ENCODE peak calls at places on chromosomes 7 and 10, in seven cellular contexts. One of them, this sample, is unnamed.

GRCh38 chr7:31116615-31117014 is 64.5 kb downstream of the ADCYAP1R1 start:
- DNase-seq in H1: no peak
- DNase-seq in K562: no peak
- DNase-seq in SK-N-SH: no peak
- DNase-seq in GM12892: no peak
- DNase-seq in HepG2: no peak
- DNase-seq in GM12878: no peak
- DNase-seq in this sample: no peak

GRCh38 chr10:76150886-76151288 is 719.5 kb downstream of the LRMDA start:
- DNase-seq in HepG2: peak; percentile 65
- DNase-seq in K562: no peak
- DNase-seq in SK-N-SH: no peak
- DNase-seq in H1: no peak
- DNase-seq in GM12892: no peak
- DNase-seq in GM12878: no peak
- DNase-seq in this sample: no peak

GRCh38 chr7:4237296-4238235 is 444.5 kb upstream of the FOXK1 start:
- DNase-seq in GM12892: no peak
- DNase-seq in H1: no peak
- DNase-seq in HepG2: no peak
- DNase-seq in GM12878: no peak
- DNase-seq in K562: no peak
- DNase-seq in SK-N-SH: no peak
- DNase-seq in this sample: no peak

GRCh38 chr10:35074266-35074665 is 15.9 kb downstream of the CUL2 start:
- DNase-seq in HepG2: no peak
- DNase-seq in SK-N-SH: no peak
- DNase-seq in K562: no peak
- DNase-seq in H1: no peak
- DNase-seq in GM12878: no peak
- DNase-seq in GM12892: no peak
- DNase-seq in this sample: no peak

GRCh38 chr10:70371846-70372245 is 10.6 kb downstream of the LRRC20 start:
- DNase-seq in H1: no peak
- DNase-seq in GM12892: no peak
- DNase-seq in HepG2: no peak
- DNase-seq in SK-N-SH: no peak
- DNase-seq in K562: no peak
- DNase-seq in GM12878: no peak
- DNase-seq in this sample: no peak

GRCh38 chr7:4613855-4614548 is 68.1 kb upstream of the FOXK1 start:
- DNase-seq in K562: no peak
- DNase-seq in GM12892: no peak
- DNase-seq in H1: no peak
- DNase-seq in GM12878: no peak
- DNase-seq in SK-N-SH: peak; percentile 9
- DNase-seq in HepG2: no peak
- DNase-seq in this sample: no peak

GRCh38 chr7:2172311-2173183 is 60.2 kb downstream of the MAD1L1 start:
- DNase-seq in SK-N-SH: peak; percentile 39
- DNase-seq in K562: no peak
- DNase-seq in GM12878: no peak
- DNase-seq in HepG2: peak; percentile 76
- DNase-seq in H1: no peak
- DNase-seq in GM12892: no peak
- DNase-seq in this sample: no peak

GRCh38 chr10:121978511-121978910 is 3.5 kb upstream of the NSMCE4A start:
- DNase-seq in GM12892: no peak
- DNase-seq in SK-N-SH: no peak
- DNase-seq in GM12878: no peak
- DNase-seq in K562: no peak
- DNase-seq in H1: no peak
- DNase-seq in HepG2: no peak
- DNase-seq in this sample: no peak

GRCh38 chr10:110512461-110513187 is 14.9 kb downstream of the DUSP5 start:
- DNase-seq in SK-N-SH: no peak
- DNase-seq in GM12892: no peak
- DNase-seq in K562: no peak
- DNase-seq in HepG2: no peak
- DNase-seq in GM12878: no peak
- DNase-seq in H1: no peak
- DNase-seq in this sample: no peak

GRCh38 chr7:144027070-144027469 is 21.7 kb upstream of the OR2A5 start:
- DNase-seq in HepG2: peak; percentile 9
- DNase-seq in GM12878: no peak
- DNase-seq in K562: no peak
- DNase-seq in H1: no peak
- DNase-seq in GM12892: no peak
- DNase-seq in SK-N-SH: peak; percentile 27
- DNase-seq in this sample: no peak

GRCh38 chr7:112546723-112547513 is 66.1 kb downstream of the LSMEM1 start:
- DNase-seq in HepG2: peak; percentile 30
- DNase-seq in H1: peak; percentile 23
- DNase-seq in GM12892: no peak
- DNase-seq in GM12878: no peak
- DNase-seq in K562: no peak
- DNase-seq in SK-N-SH: peak; percentile 30
- DNase-seq in this sample: no peak

GRCh38 chr10:36725581-36726520 is 399.5 kb upstream of the ANKRD30A start:
- DNase-seq in GM12878: no peak
- DNase-seq in H1: peak; percentile 62
- DNase-seq in GM12892: no peak
- DNase-seq in SK-N-SH: peak; percentile 47
- DNase-seq in K562: no peak
- DNase-seq in HepG2: peak; percentile 12
- DNase-seq in this sample: no peak

GRCh38 chr7:106599343-106599698 is 61.6 kb downstream of the CCDC71L start:
- DNase-seq in K562: no peak
- DNase-seq in H1: no peak
- DNase-seq in GM12892: no peak
- DNase-seq in SK-N-SH: no peak
- DNase-seq in HepG2: no peak
- DNase-seq in GM12878: no peak
- DNase-seq in this sample: no peak

GRCh38 chr10:10093035-10093434 is 924.6 kb upstream of the CELF2 start:
- DNase-seq in K562: no peak
- DNase-seq in H1: no peak
- DNase-seq in GM12878: no peak
- DNase-seq in GM12892: no peak
- DNase-seq in HepG2: no peak
- DNase-seq in SK-N-SH: no peak
- DNase-seq in this sample: no peak

GRCh38 chr10:68172324-68172723 is 59.6 kb downstream of the ATOH7 start:
- DNase-seq in GM12878: peak; percentile 52
- DNase-seq in SK-N-SH: no peak
- DNase-seq in K562: no peak
- DNase-seq in H1: no peak
- DNase-seq in HepG2: no peak
- DNase-seq in GM12892: no peak
- DNase-seq in this sample: no peak

GRCh38 chr10:30553625-30554442 is 75.7 kb downstream of the LYZL2 start:
- DNase-seq in SK-N-SH: no peak
- DNase-seq in HepG2: peak; percentile 57
- DNase-seq in H1: no peak
- DNase-seq in GM12892: no peak
- DNase-seq in GM12878: no peak
- DNase-seq in K562: peak; percentile 71
- DNase-seq in this sample: no peak

GRCh38 chr10:69086131-69086530 is 1.8 kb upstream of the SRGN start:
- DNase-seq in HepG2: no peak
- DNase-seq in GM12878: no peak
- DNase-seq in K562: no peak
- DNase-seq in SK-N-SH: no peak
- DNase-seq in H1: no peak
- DNase-seq in GM12892: no peak
- DNase-seq in this sample: no peak

GRCh38 chr7:150959739-150960734 is 18.1 kb downstream of the KCNH2 start:
- DNase-seq in HepG2: no peak
- DNase-seq in SK-N-SH: no peak
- DNase-seq in K562: peak; percentile 65
- DNase-seq in H1: no peak
- DNase-seq in GM12892: no peak
- DNase-seq in GM12878: no peak
- DNase-seq in this sample: no peak

GRCh38 chr7:131948434-131949053 is 392.1 kb upstream of the PODXL start:
- DNase-seq in GM12892: no peak
- DNase-seq in HepG2: peak; percentile 13
- DNase-seq in H1: no peak
- DNase-seq in GM12878: no peak
- DNase-seq in SK-N-SH: no peak
- DNase-seq in K562: no peak
- DNase-seq in this sample: no peak
- TF ChIP-seq TAF1 in GM12892: no peak
- TF ChIP-seq TAF1 in HepG2: no peak
- TF ChIP-seq TAF1 in H1: no peak
- TF ChIP-seq TAF1 in GM12878: no peak
- TF ChIP-seq TAF1 in SK-N-SH: no peak
- TF ChIP-seq TAF1 in K562: no peak
- TF ChIP-seq TAF1 in this sample: no peak

GRCh38 chr10:85188770-85189484 is 860.5 kb downstream of the CCSER2 start:
- DNase-seq in SK-N-SH: no peak
- DNase-seq in GM12892: no peak
- DNase-seq in K562: no peak
- DNase-seq in HepG2: no peak
- DNase-seq in H1: no peak
- DNase-seq in GM12878: no peak
- DNase-seq in this sample: no peak

GRCh38 chr10:85195596-85195995 is 867.2 kb downstream of the CCSER2 start:
- DNase-seq in GM12892: no peak
- DNase-seq in GM12878: no peak
- DNase-seq in HepG2: no peak
- DNase-seq in SK-N-SH: no peak
- DNase-seq in K562: no peak
- DNase-seq in H1: no peak
- DNase-seq in this sample: no peak

GRCh38 chr10:85193796-85194195 is 865.4 kb downstream of the CCSER2 start:
- DNase-seq in H1: no peak
- DNase-seq in K562: no peak
- DNase-seq in HepG2: no peak
- DNase-seq in SK-N-SH: no peak
- DNase-seq in GM12878: no peak
- DNase-seq in GM12892: no peak
- DNase-seq in this sample: no peak

DNA sequence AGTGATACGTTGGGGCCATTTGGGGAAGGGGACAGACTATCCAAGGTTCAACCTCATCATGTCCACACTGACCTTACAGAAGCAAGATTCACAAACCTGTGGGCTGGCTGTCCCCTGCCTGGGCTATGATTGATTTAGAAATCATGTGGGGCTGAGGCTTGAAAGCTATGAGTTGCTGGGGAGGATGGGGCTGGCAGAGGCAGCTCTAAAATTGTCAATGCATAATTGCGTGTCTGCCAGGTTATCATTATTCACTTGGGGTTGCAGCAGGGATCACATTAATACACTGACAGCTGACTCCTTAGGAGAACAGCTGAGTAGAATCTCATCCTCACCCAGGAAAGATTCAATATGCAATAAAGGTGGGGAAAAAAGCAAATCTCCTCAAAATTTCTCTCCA is 866.3 kb downstream of the CCSER2 start:
- DNase-seq in GM12892: no peak
- DNase-seq in H1: no peak
- DNase-seq in GM12878: no peak
- DNase-seq in K562: no peak
- DNase-seq in SK-N-SH: no peak
- DNase-seq in HepG2: no peak
- DNase-seq in this sample: no peak
- TF ChIP-seq TAF1 in GM12892: no peak
- TF ChIP-seq TAF1 in H1: no peak
- TF ChIP-seq TAF1 in GM12878: no peak
- TF ChIP-seq TAF1 in K562: no peak
- TF ChIP-seq TAF1 in SK-N-SH: no peak
- TF ChIP-seq TAF1 in HepG2: no peak
- TF ChIP-seq TAF1 in this sample: no peak

GRCh38 chr10:61931620-61932332 is 30.3 kb downstream of the ARID5B start:
- DNase-seq in GM12892: no peak
- DNase-seq in H1: no peak
- DNase-seq in SK-N-SH: no peak
- DNase-seq in K562: no peak
- DNase-seq in GM12878: no peak
- DNase-seq in HepG2: no peak
- DNase-seq in this sample: no peak
- TF ChIP-seq TAF1 in GM12892: no peak
- TF ChIP-seq TAF1 in H1: no peak
- TF ChIP-seq TAF1 in SK-N-SH: no peak
- TF ChIP-seq TAF1 in K562: no peak
- TF ChIP-seq TAF1 in GM12878: no peak
- TF ChIP-seq TAF1 in HepG2: no peak
- TF ChIP-seq TAF1 in this sample: no peak

GRCh38 chr10:97376413-97376812 is 24.7 kb downstream of the RRP12 start:
- DNase-seq in H1: no peak
- DNase-seq in GM12892: no peak
- DNase-seq in GM12878: no peak
- DNase-seq in HepG2: no peak
- DNase-seq in K562: no peak
- DNase-seq in SK-N-SH: no peak
- DNase-seq in this sample: no peak

GRCh38 chr10:97373456-97373855 is 27.7 kb downstream of the RRP12 start:
- DNase-seq in K562: no peak
- DNase-seq in GM12878: no peak
- DNase-seq in H1: no peak
- DNase-seq in GM12892: no peak
- DNase-seq in HepG2: no peak
- DNase-seq in SK-N-SH: no peak
- DNase-seq in this sample: no peak

GRCh38 chr10:97371696-97372095 is 29.4 kb downstream of the RRP12 start:
- DNase-seq in H1: no peak
- DNase-seq in GM12892: no peak
- DNase-seq in SK-N-SH: no peak
- DNase-seq in GM12878: no peak
- DNase-seq in K562: no peak
- DNase-seq in HepG2: no peak
- DNase-seq in this sample: no peak

GRCh38 chr10:97367126-97367649 is 32.7 kb upstream of the FRAT2 start:
- DNase-seq in K562: no peak
- DNase-seq in HepG2: no peak
- DNase-seq in SK-N-SH: no peak
- DNase-seq in GM12892: no peak
- DNase-seq in H1: no peak
- DNase-seq in GM12878: no peak
- DNase-seq in this sample: no peak

DNA sequence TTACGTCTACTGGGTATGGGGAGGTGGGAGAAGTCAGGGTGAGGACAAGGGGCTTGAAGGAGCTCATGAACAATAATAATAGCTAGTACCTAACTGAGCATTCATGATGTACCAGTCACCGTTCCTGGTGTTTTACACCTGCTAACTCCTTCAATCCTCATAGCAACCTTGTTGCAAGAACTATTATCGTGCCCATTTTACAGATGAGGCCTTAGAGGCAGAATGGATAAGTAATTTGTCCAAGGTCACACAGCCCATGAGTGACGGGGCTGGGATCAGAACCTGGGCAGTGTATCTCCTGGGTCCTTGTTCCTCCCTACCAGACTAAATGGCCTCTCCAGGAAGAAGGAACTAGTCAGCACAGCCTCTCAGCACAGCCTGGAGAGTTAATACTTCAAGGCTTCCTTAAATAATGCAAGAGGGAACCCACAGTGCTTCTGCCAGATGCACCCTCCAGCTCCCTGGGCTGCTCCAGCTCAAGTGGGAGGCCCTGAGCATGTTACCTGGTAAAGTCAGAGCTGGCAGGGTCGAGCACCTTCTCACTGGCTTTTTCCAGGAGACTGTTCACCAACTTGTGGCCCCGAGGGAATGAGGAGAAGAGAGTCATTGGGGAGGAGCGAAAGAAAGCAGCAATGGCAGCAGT is 28.8 kb downstream of the RRP12 start:
- DNase-seq in H1: no peak
- DNase-seq in HepG2: no peak
- DNase-seq in SK-N-SH: no peak
- DNase-seq in K562: no peak
- DNase-seq in GM12892: no peak
- DNase-seq in GM12878: no peak
- DNase-seq in this sample: no peak
- TF ChIP-seq TAF1 in H1: no peak
- TF ChIP-seq TAF1 in HepG2: no peak
- TF ChIP-seq TAF1 in SK-N-SH: no peak
- TF ChIP-seq TAF1 in K562: no peak
- TF ChIP-seq TAF1 in GM12892: no peak
- TF ChIP-seq TAF1 in GM12878: no peak
- TF ChIP-seq TAF1 in this sample: no peak

This sample was measured in GM12891.